ENCODE peak calls at places on chromosomes 2 and 18, in six cellular contexts. One of them, this sample, is unnamed.

GRCh38 chr2:17901246-17901645 is 22.8 kb downstream of the KCNS3 start:
- DNase-seq in upper lobe of right lung: no peak
- DNase-seq in fibroblast of mammary gland: peak
- DNase-seq in Peyer's patch: no peak
- DNase-seq in astrocyte of the spinal cord: no peak
- DNase-seq in BJ: no peak
- DNase-seq in this sample: no peak

GRCh38 chr2:222835142-222835822 is 25.6 kb upstream of the ACSL3 start:
- DNase-seq in upper lobe of right lung: no peak
- DNase-seq in fibroblast of mammary gland: no peak
- DNase-seq in Peyer's patch: no peak
- DNase-seq in astrocyte of the spinal cord: no peak
- DNase-seq in BJ: no peak
- DNase-seq in this sample: peak

GRCh38 chr2:178295911-178296310 is 101.6 kb downstream of the OSBPL6 start:
- DNase-seq in upper lobe of right lung: no peak
- DNase-seq in fibroblast of mammary gland: no peak
- DNase-seq in Peyer's patch: no peak
- DNase-seq in astrocyte of the spinal cord: no peak
- DNase-seq in BJ: no peak
- DNase-seq in this sample: no peak

GRCh38 chr2:158969162-158969716 is 799 bp downstream of the TANC1 start:
- DNase-seq in upper lobe of right lung: no peak
- DNase-seq in fibroblast of mammary gland: no peak
- DNase-seq in Peyer's patch: peak
- DNase-seq in astrocyte of the spinal cord: no peak
- DNase-seq in BJ: no peak
- DNase-seq in this sample: no peak

GRCh38 chr18:10872297-10872696 is 277.1 kb downstream of the PIEZO2 start:
- DNase-seq in upper lobe of right lung: no peak
- DNase-seq in fibroblast of mammary gland: no peak
- DNase-seq in Peyer's patch: no peak
- DNase-seq in astrocyte of the spinal cord: no peak
- DNase-seq in BJ: no peak
- DNase-seq in this sample: no peak

GRCh38 chr2:88829607-88830463 is 138.4 kb downstream of the RPIA start:
- DNase-seq in upper lobe of right lung: no peak
- DNase-seq in fibroblast of mammary gland: no peak
- DNase-seq in Peyer's patch: no peak
- DNase-seq in astrocyte of the spinal cord: no peak
- DNase-seq in BJ: no peak
- DNase-seq in this sample: no peak

GRCh38 chr2:222627764-222628163 is 28.1 kb downstream of the FARSB start:
- DNase-seq in upper lobe of right lung: no peak
- DNase-seq in fibroblast of mammary gland: peak
- DNase-seq in Peyer's patch: no peak
- DNase-seq in astrocyte of the spinal cord: peak
- DNase-seq in BJ: no peak
- DNase-seq in this sample: no peak

GRCh38 chr2:159153463-159153862 is 133.0 kb downstream of the WDSUB1 start:
- DNase-seq in upper lobe of right lung: no peak
- DNase-seq in fibroblast of mammary gland: no peak
- DNase-seq in Peyer's patch: peak
- DNase-seq in astrocyte of the spinal cord: no peak
- DNase-seq in BJ: no peak
- DNase-seq in this sample: no peak

GRCh38 chr18:13264091-13264777 is 45.7 kb downstream of the LDLRAD4 start:
- DNase-seq in upper lobe of right lung: peak
- DNase-seq in fibroblast of mammary gland: no peak
- DNase-seq in Peyer's patch: no peak
- DNase-seq in astrocyte of the spinal cord: no peak
- DNase-seq in BJ: no peak
- DNase-seq in this sample: no peak

GRCh38 chr2:216911886-216912285 is 52.0 kb upstream of the TNP1 start:
- DNase-seq in upper lobe of right lung: no peak
- DNase-seq in fibroblast of mammary gland: peak
- DNase-seq in Peyer's patch: no peak
- DNase-seq in astrocyte of the spinal cord: peak
- DNase-seq in BJ: peak
- DNase-seq in this sample: no peak

GRCh38 chr2:217643814-217644301 is 358.9 kb downstream of the TNS1 start:
- DNase-seq in upper lobe of right lung: no peak
- DNase-seq in fibroblast of mammary gland: no peak
- DNase-seq in Peyer's patch: no peak
- DNase-seq in astrocyte of the spinal cord: no peak
- DNase-seq in BJ: no peak
- DNase-seq in this sample: no peak

GRCh38 chr18:28136071-28136470 is 40.9 kb downstream of the CDH2 start:
- DNase-seq in upper lobe of right lung: no peak
- DNase-seq in fibroblast of mammary gland: no peak
- DNase-seq in Peyer's patch: no peak
- DNase-seq in astrocyte of the spinal cord: no peak
- DNase-seq in BJ: no peak
- DNase-seq in this sample: no peak

GRCh38 chr2:63578767-63579166 is 9.5 kb downstream of the WDPCP start:
- DNase-seq in upper lobe of right lung: no peak
- DNase-seq in fibroblast of mammary gland: no peak
- DNase-seq in Peyer's patch: no peak
- DNase-seq in astrocyte of the spinal cord: no peak
- DNase-seq in BJ: no peak
- DNase-seq in this sample: no peak

GRCh38 chr2:31244101-31244500 is 10.1 kb downstream of the EHD3 start:
- DNase-seq in upper lobe of right lung: no peak
- DNase-seq in fibroblast of mammary gland: no peak
- DNase-seq in Peyer's patch: no peak
- DNase-seq in astrocyte of the spinal cord: no peak
- DNase-seq in BJ: no peak
- DNase-seq in this sample: no peak

GRCh38 chr2:172339431-172340010 is 87.9 kb upstream of the ITGA6 start:
- DNase-seq in upper lobe of right lung: no peak
- DNase-seq in fibroblast of mammary gland: no peak
- DNase-seq in Peyer's patch: no peak
- DNase-seq in astrocyte of the spinal cord: no peak
- DNase-seq in BJ: no peak
- DNase-seq in this sample: no peak

GRCh38 chr18:2847341-2848144 is 737 bp downstream of the EMILIN2 start:
- DNase-seq in upper lobe of right lung: peak
- DNase-seq in fibroblast of mammary gland: peak
- DNase-seq in Peyer's patch: no peak
- DNase-seq in astrocyte of the spinal cord: peak
- DNase-seq in BJ: no peak
- DNase-seq in this sample: peak

GRCh38 chr2:119025013-119025412 is 83.0 kb downstream of the MARCO start:
- DNase-seq in upper lobe of right lung: no peak
- DNase-seq in fibroblast of mammary gland: no peak
- DNase-seq in Peyer's patch: no peak
- DNase-seq in astrocyte of the spinal cord: no peak
- DNase-seq in BJ: no peak
- DNase-seq in this sample: no peak

GRCh38 chr2:119029297-119029696 is 87.3 kb downstream of the MARCO start:
- DNase-seq in upper lobe of right lung: peak
- DNase-seq in fibroblast of mammary gland: peak
- DNase-seq in Peyer's patch: no peak
- DNase-seq in astrocyte of the spinal cord: no peak
- DNase-seq in BJ: no peak
- DNase-seq in this sample: no peak

GRCh38 chr2:119024568-119024967 is 82.6 kb downstream of the MARCO start:
- DNase-seq in upper lobe of right lung: no peak
- DNase-seq in fibroblast of mammary gland: no peak
- DNase-seq in Peyer's patch: no peak
- DNase-seq in astrocyte of the spinal cord: no peak
- DNase-seq in BJ: no peak
- DNase-seq in this sample: no peak

GRCh38 chr2:119025762-119026351 is 83.9 kb downstream of the MARCO start:
- DNase-seq in upper lobe of right lung: peak
- DNase-seq in fibroblast of mammary gland: no peak
- DNase-seq in Peyer's patch: no peak
- DNase-seq in astrocyte of the spinal cord: no peak
- DNase-seq in BJ: no peak
- DNase-seq in this sample: no peak

DNA sequence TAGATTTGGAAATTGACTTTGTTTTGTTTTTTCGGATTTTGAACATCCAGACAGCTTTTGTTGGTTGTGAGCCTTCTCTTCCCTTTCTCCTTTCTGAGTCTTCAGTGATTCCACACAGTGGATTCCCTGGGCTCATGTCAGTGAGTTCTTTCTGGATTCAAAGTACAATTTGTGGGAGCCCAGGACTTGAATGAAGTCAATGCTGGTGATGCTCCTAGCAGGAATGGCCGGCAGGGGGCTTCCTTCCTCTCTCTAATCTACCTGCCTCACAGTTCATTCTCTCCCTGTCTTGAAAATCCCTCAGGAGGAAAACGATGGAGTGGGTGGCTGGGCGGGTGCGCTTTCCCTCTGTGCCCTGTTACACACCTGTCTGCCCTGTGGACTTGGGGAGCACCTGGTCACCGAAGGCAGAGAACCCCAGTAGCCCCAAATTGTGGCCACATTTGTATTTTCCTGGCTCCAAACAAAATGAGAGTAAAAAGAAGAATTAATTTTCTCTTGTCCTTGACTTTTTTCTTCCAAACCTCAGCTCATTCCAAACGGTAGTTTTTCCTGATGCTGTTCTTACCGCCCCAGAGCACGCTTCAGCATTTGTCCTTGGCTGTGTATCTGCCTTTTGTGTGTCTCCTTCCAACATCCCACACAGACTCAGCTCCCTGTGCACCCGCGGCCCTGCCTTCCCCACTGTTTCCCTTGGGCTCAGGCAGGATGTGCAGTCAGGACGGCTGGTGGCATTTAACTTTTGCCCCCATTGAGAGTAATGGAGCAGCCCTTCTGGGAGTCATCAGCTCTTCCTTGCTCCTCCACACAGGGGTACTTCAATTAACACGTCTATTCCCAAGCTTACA is 86.6 kb downstream of the MARCO start:
- DNase-seq in upper lobe of right lung: peak
- DNase-seq in fibroblast of mammary gland: peak
- DNase-seq in Peyer's patch: no peak
- DNase-seq in astrocyte of the spinal cord: peak
- DNase-seq in BJ: no peak
- DNase-seq in this sample: peak
- TF ChIP-seq CTCF in upper lobe of right lung: peak
- TF ChIP-seq CTCF in fibroblast of mammary gland: peak
- TF ChIP-seq CTCF in Peyer's patch: peak
- TF ChIP-seq CTCF in astrocyte of the spinal cord: peak
- TF ChIP-seq CTCF in BJ: peak
- TF ChIP-seq CTCF in this sample: peak

GRCh38 chr2:95391641-95392310 is 10.7 kb upstream of the FAHD2A start:
- DNase-seq in upper lobe of right lung: peak
- DNase-seq in fibroblast of mammary gland: no peak
- DNase-seq in Peyer's patch: peak
- DNase-seq in astrocyte of the spinal cord: no peak
- DNase-seq in BJ: no peak
- DNase-seq in this sample: no peak

GRCh38 chr2:95392320-95392719 is 10.2 kb upstream of the FAHD2A start:
- DNase-seq in upper lobe of right lung: no peak
- DNase-seq in fibroblast of mammary gland: no peak
- DNase-seq in Peyer's patch: no peak
- DNase-seq in astrocyte of the spinal cord: no peak
- DNase-seq in BJ: no peak
- DNase-seq in this sample: no peak

GRCh38 chr2:95390881-95391321 is 11.6 kb upstream of the FAHD2A start:
- DNase-seq in upper lobe of right lung: no peak
- DNase-seq in fibroblast of mammary gland: no peak
- DNase-seq in Peyer's patch: peak
- DNase-seq in astrocyte of the spinal cord: no peak
- DNase-seq in BJ: no peak
- DNase-seq in this sample: no peak

GRCh38 chr2:95393901-95394300 is 8.6 kb upstream of the FAHD2A start:
- DNase-seq in upper lobe of right lung: no peak
- DNase-seq in fibroblast of mammary gland: no peak
- DNase-seq in Peyer's patch: no peak
- DNase-seq in astrocyte of the spinal cord: no peak
- DNase-seq in BJ: no peak
- DNase-seq in this sample: no peak

DNA sequence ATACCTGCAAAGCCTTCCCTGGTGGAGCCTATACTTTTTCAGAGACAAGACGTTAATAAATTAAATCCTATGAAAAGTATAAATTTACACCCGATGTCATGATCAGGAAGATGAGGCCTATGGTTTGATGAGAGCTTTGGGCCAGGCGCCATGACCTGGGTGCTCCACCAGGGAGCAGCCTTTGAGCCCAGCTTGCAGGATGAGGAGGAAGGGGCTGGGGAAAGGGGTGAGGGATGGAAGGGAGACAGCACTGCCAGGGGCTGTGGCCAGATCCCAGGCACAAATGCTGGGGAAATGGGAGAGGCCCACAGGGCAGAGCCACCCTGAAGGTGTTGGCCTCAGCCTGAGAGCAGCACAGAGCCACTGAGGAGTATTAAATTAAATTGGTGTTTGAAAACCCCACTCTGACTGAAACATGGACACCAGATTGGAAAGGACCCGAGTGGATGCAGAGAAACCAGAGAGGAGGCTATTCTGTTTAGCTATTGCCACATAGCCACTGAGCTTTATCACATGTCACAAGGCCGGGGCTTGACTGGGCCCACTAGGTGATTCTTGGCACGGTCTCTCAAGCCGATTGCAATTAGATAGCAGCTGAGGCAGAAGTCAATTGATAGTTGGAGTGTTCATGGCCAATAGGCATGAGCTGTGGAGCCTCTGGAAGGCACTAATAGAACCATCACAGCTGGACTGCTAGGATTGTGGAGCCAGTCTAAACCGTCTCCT is 9.6 kb upstream of the FAHD2A start:
- DNase-seq in upper lobe of right lung: no peak
- DNase-seq in fibroblast of mammary gland: no peak
- DNase-seq in Peyer's patch: no peak
- DNase-seq in astrocyte of the spinal cord: no peak
- DNase-seq in BJ: no peak
- DNase-seq in this sample: no peak
- TF ChIP-seq CTCF in upper lobe of right lung: no peak
- TF ChIP-seq CTCF in fibroblast of mammary gland: peak
- TF ChIP-seq CTCF in Peyer's patch: no peak
- TF ChIP-seq CTCF in astrocyte of the spinal cord: peak
- TF ChIP-seq CTCF in BJ: peak
- TF ChIP-seq CTCF in this sample: peak

GRCh38 chr18:74310411-74310810 is 5.2 kb upstream of the C18orf63 start:
- DNase-seq in upper lobe of right lung: no peak
- DNase-seq in fibroblast of mammary gland: peak
- DNase-seq in Peyer's patch: no peak
- DNase-seq in astrocyte of the spinal cord: peak
- DNase-seq in BJ: no peak
- DNase-seq in this sample: peak
- TF ChIP-seq CTCF in upper lobe of right lung: peak
- TF ChIP-seq CTCF in fibroblast of mammary gland: peak
- TF ChIP-seq CTCF in Peyer's patch: peak
- TF ChIP-seq CTCF in astrocyte of the spinal cord: peak
- TF ChIP-seq CTCF in BJ: peak
- TF ChIP-seq CTCF in this sample: peak

GRCh38 chr2:56215911-56216310 is 32.1 kb downstream of the CCDC85A start:
- DNase-seq in upper lobe of right lung: no peak
- DNase-seq in fibroblast of mammary gland: no peak
- DNase-seq in Peyer's patch: no peak
- DNase-seq in astrocyte of the spinal cord: no peak
- DNase-seq in BJ: no peak
- DNase-seq in this sample: no peak

DNA sequence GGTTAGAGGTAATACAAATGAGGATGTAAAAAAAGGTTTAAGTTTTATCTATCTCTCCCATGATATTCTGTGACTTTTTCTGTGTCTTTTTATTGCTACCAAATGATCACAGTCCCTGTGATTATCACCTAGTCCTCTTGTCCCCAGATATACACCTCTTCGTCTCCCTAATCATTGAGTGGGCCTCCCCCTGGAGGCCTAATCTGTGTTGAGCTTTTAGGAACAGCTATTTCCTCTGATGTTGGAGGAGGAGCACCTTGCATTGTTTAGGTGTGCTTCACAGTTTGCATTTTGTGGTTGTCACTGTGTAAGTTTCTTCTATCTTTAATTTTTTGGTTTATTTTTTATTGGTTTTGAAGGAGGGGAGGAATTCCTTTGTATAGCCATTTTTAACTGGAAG is 33.3 kb downstream of the CCDC85A start:
- DNase-seq in upper lobe of right lung: no peak
- DNase-seq in fibroblast of mammary gland: no peak
- DNase-seq in Peyer's patch: no peak
- DNase-seq in astrocyte of the spinal cord: no peak
- DNase-seq in BJ: no peak
- DNase-seq in this sample: no peak
- TF ChIP-seq CTCF in upper lobe of right lung: no peak
- TF ChIP-seq CTCF in fibroblast of mammary gland: no peak
- TF ChIP-seq CTCF in Peyer's patch: no peak
- TF ChIP-seq CTCF in astrocyte of the spinal cord: no peak
- TF ChIP-seq CTCF in BJ: no peak
- TF ChIP-seq CTCF in this sample: no peak

This sample was measured in choroid plexus epithelial cell.